ENCODE peak calls at places on chromosomes 7 and 10, in five cellular contexts. One of them, this sample, is unnamed.

GRCh38 chr7:139915864-139916716 is 87.0 kb downstream of the TBXAS1 start:
- DNase-seq in GM12878: peak
- DNase-seq in K562: peak
- DNase-seq in H1: no peak
- DNase-seq in HepG2: no peak
- DNase-seq in this sample: no peak

GRCh38 chr10:110793128-110793812 is 78.5 kb upstream of the PDCD4 start:
- DNase-seq in HepG2: no peak
- DNase-seq in H1: no peak
- DNase-seq in GM12878: no peak
- DNase-seq in K562: no peak
- DNase-seq in this sample: no peak

GRCh38 chr10:82981137-82981723 is 1106.2 kb downstream of the NRG3 start:
- DNase-seq in GM12878: no peak
- DNase-seq in H1: no peak
- DNase-seq in K562: no peak
- DNase-seq in HepG2: no peak
- DNase-seq in this sample: no peak

GRCh38 chr7:129615018-129615417 is 3.5 kb downstream of the NRF1 start:
- DNase-seq in GM12878: peak
- DNase-seq in H1: no peak
- DNase-seq in K562: no peak
- DNase-seq in HepG2: peak
- DNase-seq in this sample: no peak

GRCh38 chr7:124032369-124033092 is at the start of gene TMEM229A:
- DNase-seq in K562: no peak
- DNase-seq in HepG2: no peak
- DNase-seq in GM12878: no peak
- DNase-seq in H1: peak
- DNase-seq in this sample: peak

GRCh38 chr10:77970869-77971803 is 44.6 kb upstream of the DLG5 start:
- DNase-seq in H1: no peak
- DNase-seq in GM12878: no peak
- DNase-seq in HepG2: peak
- DNase-seq in K562: peak
- DNase-seq in this sample: no peak

GRCh38 chr7:1144269-1144771 is 15.7 kb downstream of the ZFAND2A start:
- DNase-seq in K562: peak
- DNase-seq in GM12878: no peak
- DNase-seq in HepG2: peak
- DNase-seq in H1: no peak
- DNase-seq in this sample: no peak

GRCh38 chr10:98242823-98243222 is 25.2 kb downstream of the LOXL4 start:
- DNase-seq in K562: no peak
- DNase-seq in GM12878: no peak
- DNase-seq in HepG2: no peak
- DNase-seq in H1: no peak
- DNase-seq in this sample: no peak

GRCh38 chr10:127935115-127935561 is 28.2 kb downstream of the PTPRE start:
- DNase-seq in HepG2: no peak
- DNase-seq in H1: no peak
- DNase-seq in K562: no peak
- DNase-seq in GM12878: no peak
- DNase-seq in this sample: no peak

GRCh38 chr10:61628875-61629513 is 33.7 kb upstream of the CABCOCO1 start:
- DNase-seq in K562: no peak
- DNase-seq in GM12878: no peak
- DNase-seq in HepG2: peak
- DNase-seq in H1: no peak
- DNase-seq in this sample: no peak

GRCh38 chr7:68892211-68892610 is 706.1 kb upstream of the AUTS2 start:
- DNase-seq in K562: no peak
- DNase-seq in H1: no peak
- DNase-seq in HepG2: no peak
- DNase-seq in GM12878: no peak
- DNase-seq in this sample: no peak

GRCh38 chr7:116317907-116318306 is 107.6 kb downstream of the TES start:
- DNase-seq in HepG2: no peak
- DNase-seq in K562: no peak
- DNase-seq in GM12878: no peak
- DNase-seq in H1: no peak
- DNase-seq in this sample: no peak

GRCh38 chr10:2828741-2829140 is 238.6 kb upstream of the PFKP start:
- DNase-seq in HepG2: no peak
- DNase-seq in K562: no peak
- DNase-seq in H1: no peak
- DNase-seq in GM12878: no peak
- DNase-seq in this sample: no peak

GRCh38 chr10:27745719-27746363 is at the start of gene MKX:
- DNase-seq in HepG2: no peak
- DNase-seq in GM12878: no peak
- DNase-seq in H1: no peak
- DNase-seq in K562: no peak
- DNase-seq in this sample: peak

GRCh38 chr10:10526846-10527245 is 490.8 kb upstream of the CELF2 start:
- DNase-seq in K562: no peak
- DNase-seq in HepG2: no peak
- DNase-seq in GM12878: no peak
- DNase-seq in H1: no peak
- DNase-seq in this sample: no peak

GRCh38 chr7:40879941-40880558 is 745.2 kb downstream of the SUGCT start:
- DNase-seq in K562: no peak
- DNase-seq in GM12878: no peak
- DNase-seq in HepG2: no peak
- DNase-seq in H1: no peak
- DNase-seq in this sample: no peak

GRCh38 chr10:1280436-1281401 is 224.5 kb downstream of the WDR37 start:
- DNase-seq in HepG2: no peak
- DNase-seq in H1: no peak
- DNase-seq in K562: no peak
- DNase-seq in GM12878: no peak
- DNase-seq in this sample: no peak

GRCh38 chr7:88306590-88307048 is at the start of gene STEAP4:
- DNase-seq in H1: peak
- DNase-seq in K562: no peak
- DNase-seq in GM12878: no peak
- DNase-seq in HepG2: no peak
- DNase-seq in this sample: peak

GRCh38 chr7:25263292-25263691 is 35.0 kb upstream of the NPVF start:
- DNase-seq in K562: no peak
- DNase-seq in GM12878: no peak
- DNase-seq in HepG2: no peak
- DNase-seq in H1: no peak
- DNase-seq in this sample: no peak

GRCh38 chr10:77104459-77104980 is 533.1 kb downstream of the KCNMA1 start:
- DNase-seq in HepG2: no peak
- DNase-seq in K562: no peak
- DNase-seq in GM12878: no peak
- DNase-seq in H1: no peak
- DNase-seq in this sample: no peak

GRCh38 chr10:7410800-7411670 is at the start of gene SFMBT2:
- DNase-seq in GM12878: no peak
- DNase-seq in HepG2: no peak
- DNase-seq in K562: peak
- DNase-seq in H1: no peak
- DNase-seq in this sample: peak

GRCh38 chr10:78413294-78414055 is 379.8 kb downstream of the RPS24 start:
- DNase-seq in H1: no peak
- DNase-seq in K562: no peak
- DNase-seq in HepG2: no peak
- DNase-seq in GM12878: no peak
- DNase-seq in this sample: no peak

GRCh38 chr10:17736223-17736622 is 15.8 kb upstream of the TMEM236 start:
- DNase-seq in HepG2: no peak
- DNase-seq in K562: no peak
- DNase-seq in GM12878: no peak
- DNase-seq in H1: no peak
- DNase-seq in this sample: no peak

GRCh38 chr7:35681630-35682029 is 13.3 kb downstream of the HERPUD2 start:
- DNase-seq in GM12878: no peak
- DNase-seq in K562: no peak
- DNase-seq in HepG2: no peak
- DNase-seq in H1: no peak
- DNase-seq in this sample: no peak

GRCh38 chr7:35676211-35676610 is 18.7 kb downstream of the HERPUD2 start:
- DNase-seq in GM12878: no peak
- DNase-seq in K562: no peak
- DNase-seq in H1: no peak
- DNase-seq in HepG2: no peak
- DNase-seq in this sample: no peak

GRCh38 chr7:35680403-35681013 is 14.4 kb downstream of the HERPUD2 start:
- DNase-seq in HepG2: no peak
- DNase-seq in K562: no peak
- DNase-seq in GM12878: no peak
- DNase-seq in H1: no peak
- DNase-seq in this sample: no peak

GRCh38 chr7:35677582-35678356 is 17.2 kb downstream of the HERPUD2 start:
- DNase-seq in H1: no peak
- DNase-seq in K562: no peak
- DNase-seq in GM12878: no peak
- DNase-seq in HepG2: no peak
- DNase-seq in this sample: no peak
- TF ChIP-seq ATF2 in H1: no peak
- TF ChIP-seq ATF2 in K562: no peak
- TF ChIP-seq ATF2 in GM12878: no peak
- TF ChIP-seq ATF2 in HepG2: no peak
- TF ChIP-seq ATF2 in this sample: no peak

GRCh38 chr10:36423821-36424248 is 701.6 kb upstream of the ANKRD30A start:
- DNase-seq in HepG2: no peak
- DNase-seq in K562: no peak
- DNase-seq in GM12878: no peak
- DNase-seq in H1: no peak
- DNase-seq in this sample: no peak

GRCh38 chr10:36421999-36422398 is 703.4 kb upstream of the ANKRD30A start:
- DNase-seq in K562: no peak
- DNase-seq in GM12878: no peak
- DNase-seq in HepG2: no peak
- DNase-seq in H1: no peak
- DNase-seq in this sample: no peak

GRCh38 chr10:36424377-36424971 is 700.9 kb upstream of the ANKRD30A start:
- DNase-seq in HepG2: no peak
- DNase-seq in K562: no peak
- DNase-seq in H1: no peak
- DNase-seq in GM12878: no peak
- DNase-seq in this sample: no peak

GRCh38 chr10:36428507-36428906 is 696.9 kb upstream of the ANKRD30A start:
- DNase-seq in GM12878: no peak
- DNase-seq in HepG2: no peak
- DNase-seq in K562: no peak
- DNase-seq in H1: no peak
- DNase-seq in this sample: no peak

DNA sequence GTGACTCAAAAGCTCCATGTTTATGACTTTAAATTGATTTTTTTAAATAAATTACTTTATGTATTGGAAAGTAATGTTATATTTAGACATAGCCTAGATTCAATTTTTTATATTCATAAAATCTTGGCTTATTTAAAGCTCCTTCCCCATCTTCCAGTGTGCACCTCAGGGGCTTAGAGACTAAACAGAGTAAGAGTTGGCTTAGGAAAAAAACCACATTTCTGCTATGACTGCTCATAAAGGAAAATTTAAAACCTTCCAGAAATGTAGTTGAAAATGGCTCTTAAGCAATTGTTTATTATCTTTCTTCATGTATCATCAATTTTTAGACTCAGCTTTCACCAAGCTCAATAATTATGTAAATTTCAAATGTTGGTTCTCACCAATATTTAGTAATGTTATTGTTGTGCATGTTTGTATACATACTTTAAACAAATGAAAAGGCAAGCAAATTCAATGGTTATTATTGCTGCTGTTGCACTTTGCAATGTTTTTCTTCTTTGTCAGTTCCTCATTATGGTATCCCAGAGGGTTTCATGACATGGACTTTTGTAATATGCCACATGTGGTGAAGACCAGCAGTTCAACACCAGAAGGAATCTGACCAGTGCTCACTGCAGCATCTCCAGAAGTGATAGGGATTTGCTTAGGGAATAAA is 700.1 kb upstream of the ANKRD30A start:
- DNase-seq in GM12878: no peak
- DNase-seq in H1: no peak
- DNase-seq in HepG2: no peak
- DNase-seq in K562: no peak
- DNase-seq in this sample: no peak
- TF ChIP-seq ATF2 in GM12878: no peak
- TF ChIP-seq ATF2 in H1: no peak
- TF ChIP-seq ATF2 in HepG2: no peak
- TF ChIP-seq ATF2 in K562: no peak
- TF ChIP-seq ATF2 in this sample: no peak

DNA sequence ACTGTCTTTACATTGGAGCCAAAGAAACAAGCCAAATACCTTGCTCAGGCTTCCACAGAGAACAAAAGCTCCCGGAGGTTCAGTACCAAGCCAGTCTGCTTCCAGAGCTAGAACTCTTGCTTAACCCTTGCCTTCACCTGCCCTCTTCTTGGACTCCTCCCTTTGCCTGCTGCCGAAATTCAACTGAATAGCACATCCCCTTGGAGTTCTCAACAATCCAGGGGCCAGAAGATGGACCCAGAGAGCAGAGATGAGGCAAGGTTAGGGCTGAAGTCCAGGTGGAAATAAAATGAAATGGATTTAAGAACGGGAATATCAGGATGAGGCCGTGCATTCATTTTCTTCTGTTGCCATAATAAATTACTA is 876 bp upstream of the PIK3AP1 start:
- DNase-seq in GM12878: no peak
- DNase-seq in K562: no peak
- DNase-seq in HepG2: no peak
- DNase-seq in H1: no peak
- DNase-seq in this sample: no peak
- TF ChIP-seq ATF2 in GM12878: no peak
- TF ChIP-seq ATF2 in K562: no peak
- TF ChIP-seq ATF2 in HepG2: no peak
- TF ChIP-seq ATF2 in H1: no peak
- TF ChIP-seq ATF2 in this sample: no peak

DNA sequence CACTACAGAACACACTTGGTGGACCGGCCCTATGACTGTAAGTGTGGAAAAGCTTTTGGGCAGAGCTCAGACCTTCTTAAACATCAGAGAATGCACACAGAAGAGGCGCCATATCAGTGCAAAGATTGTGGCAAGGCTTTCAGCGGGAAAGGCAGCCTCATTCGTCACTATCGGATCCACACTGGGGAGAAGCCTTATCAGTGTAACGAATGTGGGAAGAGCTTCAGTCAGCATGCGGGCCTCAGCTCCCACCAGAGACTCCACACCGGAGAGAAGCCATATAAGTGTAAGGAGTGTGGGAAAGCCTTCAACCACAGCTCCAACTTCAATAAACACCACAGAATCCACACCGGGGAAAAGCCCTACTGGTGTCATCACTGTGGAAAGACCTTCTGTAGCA is 14.6 kb downstream of the ZSCAN21 start:
- DNase-seq in HepG2: no peak
- DNase-seq in K562: no peak
- DNase-seq in H1: no peak
- DNase-seq in GM12878: no peak
- DNase-seq in this sample: no peak
- TF ChIP-seq ATF2 in HepG2: no peak
- TF ChIP-seq ATF2 in K562: no peak
- TF ChIP-seq ATF2 in H1: no peak
- TF ChIP-seq ATF2 in GM12878: no peak
- TF ChIP-seq ATF2 in this sample: no peak

GRCh38 chr7:47751068-47751467 is 169.2 kb upstream of the TNS3 start:
- DNase-seq in K562: no peak
- DNase-seq in GM12878: no peak
- DNase-seq in HepG2: no peak
- DNase-seq in H1: no peak
- DNase-seq in this sample: no peak
- TF ChIP-seq ATF2 in K562: no peak
- TF ChIP-seq ATF2 in GM12878: no peak
- TF ChIP-seq ATF2 in HepG2: no peak
- TF ChIP-seq ATF2 in H1: no peak
- TF ChIP-seq ATF2 in this sample: no peak